ENCODE peak calls at places on chromosome 10, in four cellular contexts. U is HEK293T, I is mesothelial cell of epicardium, N is Daoy. X is an unnamed sample.

GRCh38 chr10:70603439-70603778 is 868 bp upstream of the PRF1 start:
- DNase-seq in U (no peak), I (no peak), N (no peak), X (no peak)

GRCh38 chr10:44864637-44865288 is 46.4 kb upstream of the TMEM72 start:
- DNase-seq in U (peak), I (peak), N (peak), X (peak)

GRCh38 chr10:128779457-128779856 is 653.2 kb upstream of the MKI67 start:
- DNase-seq in U (no peak), I (no peak), N (no peak), X (no peak)

GRCh38 chr10:59227136-59227673 is 50.8 kb downstream of the PHYHIPL start:
- DNase-seq in U (no peak), I (no peak), N (no peak), X (no peak)

GRCh38 chr10:100148353-100149211 is 37.2 kb downstream of the ERLIN1 start:
- DNase-seq in U (no peak), I (no peak), N (peak), X (no peak)

GRCh38 chr10:80199828-80200227 is 5.5 kb downstream of the ANXA11 start:
- DNase-seq in U (no peak), I (no peak), N (no peak), X (no peak)

GRCh38 chr10:22693371-22693784 is 21.0 kb downstream of the PIP4K2A start:
- DNase-seq in U (no peak), I (no peak), N (peak), X (peak)

GRCh38 chr10:46523119-46523880 is 33.2 kb downstream of the GPRIN2 start:
- DNase-seq in U (no peak), I (peak), N (peak), X (no peak)

GRCh38 chr10:3469639-3470020 is 297.0 kb upstream of the PITRM1 start:
- DNase-seq in U (no peak), I (no peak), N (peak), X (no peak)

GRCh38 chr10:78865931-78866717 is 202.6 kb upstream of the ZMIZ1 start:
- DNase-seq in U (no peak), I (no peak), N (no peak), X (no peak)

GRCh38 chr10:71675295-71675970 is 44.1 kb downstream of the C10orf105 start:
- DNase-seq in U (no peak), I (no peak), N (no peak), X (no peak)

GRCh38 chr10:103652599-103653281 is 159.2 kb downstream of the NEURL1 start:
- DNase-seq in U (no peak), I (no peak), N (no peak), X (no peak)

GRCh38 chr10:76036410-76036940 is 605.1 kb downstream of the LRMDA start:
- DNase-seq in U (peak), I (peak), N (peak), X (peak)

GRCh38 chr10:18479502-18479901 is 171.9 kb downstream of the NSUN6 start:
- DNase-seq in U (no peak), I (no peak), N (no peak), X (no peak)

GRCh38 chr10:106795619-106796018 is 368.9 kb downstream of the SORCS1 start:
- DNase-seq in U (peak), I (peak), N (no peak), X (peak)

GRCh38 chr10:123808873-123809272 is 82.7 kb downstream of the CPXM2 start:
- DNase-seq in U (no peak), I (peak), N (peak), X (no peak)

X was measured in K562.